ENCODE peak calls at places on chromosome 19, in five cellular contexts. One of them, this sample, is unnamed.

GRCh38 chr19:52535831-52536800 is 8.6 kb downstream of the ZNF808 start:
- DNase-seq in IMR-90: peak; percentile 61
- DNase-seq in HepG2: no peak
- DNase-seq in SK-N-SH: peak; percentile 84
- DNase-seq in GM12878: peak; percentile 67
- DNase-seq in this sample: peak; percentile 17

GRCh38 chr19:50890422-50891252 is 17.4 kb downstream of the KLK2 start:
- DNase-seq in IMR-90: peak; percentile 15
- DNase-seq in HepG2: no peak
- DNase-seq in SK-N-SH: no peak
- DNase-seq in GM12878: peak; percentile 46
- DNase-seq in this sample: no peak

GRCh38 chr19:15115080-15115479 is 7.9 kb downstream of the SYDE1 start:
- DNase-seq in IMR-90: peak; percentile 68
- DNase-seq in HepG2: no peak
- DNase-seq in SK-N-SH: peak; percentile 21
- DNase-seq in GM12878: no peak
- DNase-seq in this sample: no peak

GRCh38 chr19:19662866-19663291 is 597 bp downstream of the ATP13A1 start:
- DNase-seq in IMR-90: peak; percentile 4
- DNase-seq in HepG2: peak; percentile 22
- DNase-seq in SK-N-SH: no peak
- DNase-seq in GM12878: no peak
- DNase-seq in this sample: peak; percentile 46

GRCh38 chr19:46529622-46530451 is 34.2 kb upstream of the PNMA8B start:
- DNase-seq in IMR-90: peak; percentile 54
- DNase-seq in HepG2: peak; percentile 46
- DNase-seq in SK-N-SH: peak; percentile 81
- DNase-seq in GM12878: no peak
- DNase-seq in this sample: peak; percentile 73

GRCh38 chr19:33666196-33666595 is 44.4 kb downstream of the CHST8 start:
- DNase-seq in IMR-90: no peak
- DNase-seq in HepG2: no peak
- DNase-seq in SK-N-SH: no peak
- DNase-seq in GM12878: no peak
- DNase-seq in this sample: no peak

GRCh38 chr19:1230585-1231489 is 7.0 kb downstream of the CBARP start:
- DNase-seq in IMR-90: no peak
- DNase-seq in HepG2: no peak
- DNase-seq in SK-N-SH: peak; percentile 49
- DNase-seq in GM12878: no peak
- DNase-seq in this sample: no peak

GRCh38 chr19:30341646-30342201 is 30.5 kb upstream of the ZNF536 start:
- DNase-seq in IMR-90: no peak
- DNase-seq in HepG2: no peak
- DNase-seq in SK-N-SH: no peak
- DNase-seq in GM12878: no peak
- DNase-seq in this sample: no peak

GRCh38 chr19:29098863-29099481 is 114.0 kb downstream of the UQCRFS1 start:
- DNase-seq in IMR-90: peak; percentile 77
- DNase-seq in HepG2: no peak
- DNase-seq in SK-N-SH: no peak
- DNase-seq in GM12878: no peak
- DNase-seq in this sample: no peak

GRCh38 chr19:10356431-10356830 is 17.0 kb upstream of the ICAM3 start:
- DNase-seq in IMR-90: no peak
- DNase-seq in HepG2: no peak
- DNase-seq in SK-N-SH: no peak
- DNase-seq in GM12878: no peak
- DNase-seq in this sample: no peak

GRCh38 chr19:46515879-46516350 is 20.2 kb upstream of the PNMA8B start:
- DNase-seq in IMR-90: peak; percentile 33
- DNase-seq in HepG2: peak; percentile 23
- DNase-seq in SK-N-SH: peak; percentile 77
- DNase-seq in GM12878: no peak
- DNase-seq in this sample: peak; percentile 80

DNA sequence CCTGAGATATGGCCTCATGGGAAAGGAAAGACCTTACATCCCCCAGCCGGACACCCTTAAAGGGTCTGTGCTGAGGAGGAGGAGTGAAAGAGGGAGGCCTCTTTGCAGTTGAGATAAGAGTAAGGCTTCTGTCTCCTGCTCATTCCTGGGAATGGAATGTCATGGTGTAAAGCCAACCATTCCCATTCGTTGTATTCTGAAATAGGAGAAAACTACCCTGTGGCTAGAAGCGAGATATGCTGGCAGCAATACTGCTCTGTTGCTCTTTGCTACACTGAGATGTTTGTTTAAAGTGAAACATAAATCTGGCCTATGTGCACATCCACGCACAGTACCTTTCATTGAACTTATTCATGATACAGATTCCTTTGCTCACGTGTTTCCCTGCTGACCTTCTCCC is 783 bp upstream of the ZNF587B start:
- DNase-seq in IMR-90: peak; percentile 40
- DNase-seq in HepG2: peak; percentile 59
- DNase-seq in SK-N-SH: no peak
- DNase-seq in GM12878: no peak
- DNase-seq in this sample: no peak
- TF ChIP-seq MXI1 in IMR-90: no peak
- TF ChIP-seq MXI1 in HepG2: no peak
- TF ChIP-seq MXI1 in SK-N-SH: no peak
- TF ChIP-seq MXI1 in GM12878: no peak
- TF ChIP-seq MXI1 in this sample: no peak

DNA sequence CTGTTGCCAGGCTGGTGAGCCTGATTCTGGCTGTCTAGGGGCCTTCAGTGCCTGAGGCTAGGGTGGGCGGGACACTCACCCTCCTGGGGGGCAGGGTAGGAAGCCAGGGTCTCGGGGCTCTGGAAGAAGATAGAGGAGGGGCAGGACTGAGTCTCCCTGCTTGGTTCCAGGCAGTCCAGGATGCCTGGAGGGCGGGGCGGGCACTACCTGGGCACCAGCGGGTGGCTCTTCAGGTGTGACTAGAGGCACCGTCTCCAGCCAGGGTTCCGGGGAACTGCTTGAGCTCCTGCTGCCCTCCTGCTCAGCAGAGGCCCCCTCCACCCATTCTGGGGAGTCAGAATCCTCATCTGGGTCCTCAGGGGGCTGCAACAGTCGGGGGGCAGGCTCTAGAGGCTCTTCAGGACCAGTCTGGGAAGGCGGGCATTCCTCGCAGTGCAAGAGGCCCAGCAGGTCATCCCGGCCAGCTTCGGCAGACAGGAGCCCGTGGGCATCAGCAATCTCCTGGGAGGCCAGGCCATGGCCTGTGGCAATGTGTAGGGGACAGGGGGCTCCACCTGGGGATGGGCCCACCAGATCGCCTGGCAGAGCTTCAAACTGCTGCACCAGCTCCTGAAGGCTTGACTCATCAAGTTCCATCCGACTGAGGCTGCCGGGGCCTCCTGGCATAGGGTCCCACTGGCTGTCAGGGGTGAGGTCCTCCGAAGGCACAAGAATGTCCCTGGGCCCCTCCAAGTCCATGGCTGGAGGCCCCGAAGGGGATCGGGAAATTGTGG is 1.8 kb downstream of the APBA3 start:
- DNase-seq in IMR-90: no peak
- DNase-seq in HepG2: no peak
- DNase-seq in SK-N-SH: no peak
- DNase-seq in GM12878: no peak
- DNase-seq in this sample: no peak
- TF ChIP-seq MXI1 in IMR-90: no peak
- TF ChIP-seq MXI1 in HepG2: no peak
- TF ChIP-seq MXI1 in SK-N-SH: no peak
- TF ChIP-seq MXI1 in GM12878: no peak
- TF ChIP-seq MXI1 in this sample: no peak

DNA sequence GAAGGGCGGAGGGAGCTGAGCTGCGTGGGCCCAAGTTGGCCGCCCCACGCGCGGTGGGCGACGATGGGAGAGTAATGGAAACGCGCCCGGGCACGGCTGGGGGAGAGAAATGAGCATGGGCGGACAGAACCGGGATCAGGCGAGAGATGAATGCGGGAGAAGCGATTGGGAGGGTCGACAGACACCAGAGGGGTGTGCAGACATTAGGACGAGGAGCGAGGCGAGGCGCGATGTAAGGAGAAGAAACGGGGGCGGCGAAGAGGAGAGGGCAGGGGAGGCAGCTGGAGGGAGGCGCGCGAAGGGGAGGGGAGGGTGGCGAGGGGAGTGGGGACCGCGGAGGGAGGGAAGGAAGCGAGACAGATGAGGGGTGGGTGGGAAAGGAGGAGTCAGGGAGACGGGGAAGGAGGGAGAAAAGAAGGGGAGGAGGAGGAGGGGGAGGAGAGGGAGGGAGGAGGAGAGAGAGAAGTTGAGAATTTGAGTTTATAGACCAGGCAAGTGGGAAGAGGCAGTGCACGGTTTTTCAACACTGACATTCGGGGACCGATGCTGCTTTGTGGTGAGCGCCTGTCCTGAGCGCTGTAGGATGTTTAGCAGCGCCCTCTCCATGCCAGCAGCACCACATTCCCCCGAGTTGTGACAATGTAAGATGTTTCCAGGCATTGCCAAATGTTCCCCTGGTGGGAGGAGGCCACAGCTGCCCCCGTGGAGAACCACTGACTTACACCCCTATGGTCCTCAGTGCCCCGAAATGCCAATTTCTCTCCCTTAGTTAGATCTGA is at the start of gene SHISA7:
- DNase-seq in IMR-90: no peak
- DNase-seq in HepG2: no peak
- DNase-seq in SK-N-SH: peak; percentile 58
- DNase-seq in GM12878: no peak
- DNase-seq in this sample: peak; percentile 47
- TF ChIP-seq MXI1 in IMR-90: no peak
- TF ChIP-seq MXI1 in HepG2: no peak
- TF ChIP-seq MXI1 in SK-N-SH: no peak
- TF ChIP-seq MXI1 in GM12878: no peak
- TF ChIP-seq MXI1 in this sample: no peak

DNA sequence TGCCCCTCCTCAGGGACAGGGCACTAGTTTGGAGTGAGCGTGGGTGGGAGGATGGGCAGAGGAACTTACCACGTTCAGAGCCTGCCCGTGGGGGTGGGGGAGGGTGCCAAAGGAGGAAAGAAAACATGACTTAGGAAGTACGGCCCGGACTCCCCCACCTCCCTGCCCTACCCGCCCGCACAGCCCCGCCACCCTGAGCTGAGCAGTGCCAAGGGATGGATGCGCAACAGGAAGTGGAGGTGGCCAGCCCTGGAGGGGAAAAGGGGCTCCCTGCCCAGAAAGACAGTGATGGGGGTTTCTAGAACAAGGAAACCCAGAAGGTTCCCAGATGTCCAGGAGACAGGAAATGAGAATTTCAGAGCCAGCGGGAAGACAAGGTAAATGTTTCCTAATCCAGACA is 6.3 kb downstream of the TEAD2 start:
- DNase-seq in IMR-90: no peak
- DNase-seq in HepG2: no peak
- DNase-seq in SK-N-SH: no peak
- DNase-seq in GM12878: no peak
- DNase-seq in this sample: no peak
- TF ChIP-seq MXI1 in IMR-90: no peak
- TF ChIP-seq MXI1 in HepG2: no peak
- TF ChIP-seq MXI1 in SK-N-SH: no peak
- TF ChIP-seq MXI1 in GM12878: no peak
- TF ChIP-seq MXI1 in this sample: no peak

DNA sequence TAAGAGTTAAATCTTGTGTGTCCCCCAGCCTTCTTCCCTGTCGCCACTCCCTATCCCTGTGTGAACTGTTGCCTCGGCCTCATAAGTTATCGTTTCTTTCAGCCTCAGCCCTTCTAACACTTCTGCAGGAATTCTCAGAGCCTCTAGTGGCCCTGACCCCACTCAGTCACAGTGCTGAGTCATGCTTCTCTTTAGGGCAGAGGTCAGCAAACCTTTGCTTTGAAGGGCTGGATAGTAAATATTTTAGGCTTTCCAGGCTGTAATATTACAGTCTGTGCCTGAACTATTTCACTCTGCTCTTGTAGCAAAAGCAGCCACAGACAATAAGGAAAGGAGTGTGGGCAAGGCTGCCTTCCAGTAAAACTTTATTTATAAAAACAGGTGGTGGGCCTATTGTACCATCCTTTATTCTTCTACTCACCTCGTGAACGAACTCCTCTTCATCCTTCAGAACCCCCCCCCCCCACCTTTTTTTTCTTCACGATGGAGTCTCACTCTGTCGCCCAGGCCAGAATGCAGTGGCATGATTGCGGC is 22.1 kb downstream of the MYO9B start:
- DNase-seq in IMR-90: peak; percentile 41
- DNase-seq in HepG2: peak; percentile 86
- DNase-seq in SK-N-SH: no peak
- DNase-seq in GM12878: no peak
- DNase-seq in this sample: peak; percentile 63
- TF ChIP-seq MXI1 in IMR-90: no peak
- TF ChIP-seq MXI1 in HepG2: peak; percentile 53
- TF ChIP-seq MXI1 in SK-N-SH: no peak
- TF ChIP-seq MXI1 in GM12878: no peak
- TF ChIP-seq MXI1 in this sample: no peak

GRCh38 chr19:42528354-42529247 is at the start of gene CEACAM1:
- DNase-seq in IMR-90: no peak
- DNase-seq in HepG2: peak; percentile 75
- DNase-seq in SK-N-SH: no peak
- DNase-seq in GM12878: no peak
- DNase-seq in this sample: no peak
- TF ChIP-seq MXI1 in IMR-90: no peak
- TF ChIP-seq MXI1 in HepG2: no peak
- TF ChIP-seq MXI1 in SK-N-SH: no peak
- TF ChIP-seq MXI1 in GM12878: no peak
- TF ChIP-seq MXI1 in this sample: no peak

This sample was measured in K562.